ENCODE peak calls at places on chromosomes 3 and 15, in seven cellular contexts. E, R, M, Q, S, B and T are unnamed samples.

GRCh38 chr15:29087521-29088285 is 181.9 kb downstream of the NSMCE3 start:
- DNase-seq in E (no peak), R (no peak), M (no peak), Q (no peak), S (no peak), B (no peak), T (no peak)

GRCh38 chr3:43923101-43923979 is 232.6 kb downstream of the ABHD5 start:
- DNase-seq in E (no peak), R (no peak), M (no peak), Q (no peak), S (no peak), B (no peak), T (no peak)

GRCh38 chr15:60358935-60359672 is 38.7 kb downstream of the ANXA2 start:
- DNase-seq in E (no peak), R (no peak), M (no peak), Q (no peak), S (no peak), B (no peak), T (no peak)

GRCh38 chr3:4999626-5000184 is 20.5 kb downstream of the BHLHE40 start:
- DNase-seq in E (no peak), R (no peak), M (no peak), Q (no peak), S (no peak), B (peak), T (no peak)

GRCh38 chr3:177193706-177194268 is 3.5 kb downstream of the TBL1XR1 start:
- DNase-seq in E (no peak), R (no peak), M (no peak), Q (no peak), S (no peak), B (no peak), T (no peak)

GRCh38 chr15:40949756-40950207 is 3.5 kb upstream of the CHAC1 start:
- DNase-seq in E (no peak), R (no peak), M (no peak), Q (no peak), S (no peak), B (no peak), T (no peak)

GRCh38 chr15:25787855-25788521 is 75.1 kb downstream of the ATP10A start:
- DNase-seq in E (no peak), R (no peak), M (no peak), Q (no peak), S (no peak), B (peak), T (no peak)

GRCh38 chr3:44114142-44114541 is 127.5 kb upstream of the TOPAZ1 start:
- DNase-seq in E (peak), R (no peak), M (no peak), Q (peak), S (no peak), B (peak), T (no peak)

GRCh38 chr3:123480428-123480827 is 31.5 kb upstream of the ADCY5 start:
- DNase-seq in E (no peak), R (no peak), M (no peak), Q (no peak), S (no peak), B (no peak), T (no peak)

GRCh38 chr3:156509209-156510174 is 45.4 kb downstream of the SSR3 start:
- DNase-seq in E (no peak), R (no peak), M (peak), Q (no peak), S (no peak), B (peak), T (peak)

GRCh38 chr15:81163961-81164800 is 30.1 kb downstream of the CFAP161 start:
- DNase-seq in E (no peak), R (peak), M (no peak), Q (no peak), S (no peak), B (no peak), T (no peak)

GRCh38 chr3:122313261-122313660 is 11.8 kb upstream of the CSTA start:
- DNase-seq in E (no peak), R (no peak), M (no peak), Q (no peak), S (no peak), B (no peak), T (no peak)

GRCh38 chr15:91515188-91515754 is 338.2 kb upstream of the SLCO3A1 start:
- DNase-seq in E (no peak), R (peak), M (no peak), Q (no peak), S (peak), B (no peak), T (no peak)

GRCh38 chr3:154243353-154243752 is 80.9 kb downstream of the DHX36 start:
- DNase-seq in E (no peak), R (no peak), M (no peak), Q (no peak), S (no peak), B (no peak), T (no peak)

GRCh38 chr15:39852237-39852636 is 67.8 kb downstream of the GPR176 start:
- DNase-seq in E (no peak), R (no peak), M (no peak), Q (no peak), S (peak), B (no peak), T (no peak)

GRCh38 chr15:101162701-101163483 is 89.0 kb downstream of the CHSY1 start:
- DNase-seq in E (no peak), R (no peak), M (no peak), Q (no peak), S (no peak), B (no peak), T (peak)

GRCh38 chr3:195771651-195772300 is 40.0 kb downstream of the MUC4 start:
- DNase-seq in E (no peak), R (no peak), M (no peak), Q (no peak), S (no peak), B (no peak), T (no peak)

GRCh38 chr3:50297896-50298725 is 1.1 kb downstream of the HYAL3 start:
- DNase-seq in E (no peak), R (no peak), M (no peak), Q (no peak), S (no peak), B (no peak), T (no peak)

GRCh38 chr3:194871143-194871863 is 185.6 kb downstream of the FAM43A start:
- DNase-seq in E (no peak), R (peak), M (no peak), Q (no peak), S (peak), B (peak), T (no peak)

GRCh38 chr3:127840671-127841070 is 18.4 kb upstream of the MGLL start:
- DNase-seq in E (no peak), R (no peak), M (no peak), Q (no peak), S (no peak), B (no peak), T (no peak)

GRCh38 chr3:16151109-16151508 is 23.4 kb upstream of the GALNT15 start:
- DNase-seq in E (no peak), R (peak), M (no peak), Q (no peak), S (peak), B (no peak), T (no peak)

GRCh38 chr3:120173056-120173675 is 78.9 kb upstream of the GSK3B start:
- DNase-seq in E (no peak), R (no peak), M (no peak), Q (no peak), S (no peak), B (no peak), T (no peak)

GRCh38 chr3:138230525-138230924 is 43.4 kb downstream of the ARMC8 start:
- DNase-seq in E (no peak), R (peak), M (no peak), Q (no peak), S (no peak), B (no peak), T (no peak)

GRCh38 chr3:14413381-14414071 is 11.1 kb downstream of the SLC6A6 start:
- DNase-seq in E (no peak), R (no peak), M (no peak), Q (no peak), S (no peak), B (no peak), T (no peak)

GRCh38 chr3:134685881-134686802 is 35.3 kb upstream of the KY start:
- DNase-seq in E (no peak), R (peak), M (no peak), Q (no peak), S (peak), B (no peak), T (no peak)

GRCh38 chr15:99092554-99093172 is 12.2 kb upstream of the SYNM start:
- DNase-seq in E (no peak), R (no peak), M (no peak), Q (no peak), S (no peak), B (no peak), T (no peak)

GRCh38 chr3:42263354-42264346 is 2.3 kb downstream of the CCK start:
- DNase-seq in E (no peak), R (no peak), M (no peak), Q (no peak), S (no peak), B (no peak), T (no peak)

GRCh38 chr3:68176600-68176999 is 522.2 kb upstream of the SUCLG2 start:
- DNase-seq in E (no peak), R (no peak), M (no peak), Q (no peak), S (no peak), B (no peak), T (no peak)

GRCh38 chr3:175091426-175092114 is 232.4 kb downstream of the NAALADL2 start:
- DNase-seq in E (no peak), R (no peak), M (no peak), Q (no peak), S (no peak), B (no peak), T (no peak)

GRCh38 chr3:54857343-54857742 is 70.5 kb downstream of the LRTM1 start:
- DNase-seq in E (no peak), R (no peak), M (no peak), Q (no peak), S (no peak), B (peak), T (no peak)

GRCh38 chr3:53809764-53810400 is 36.3 kb downstream of the CHDH start:
- DNase-seq in E (no peak), R (no peak), M (no peak), Q (no peak), S (no peak), B (no peak), T (no peak)

GRCh38 chr15:66851226-66852063 is 149.4 kb downstream of the SMAD6 start:
- DNase-seq in E (peak), R (no peak), M (peak), Q (peak), S (peak), B (peak), T (no peak)

GRCh38 chr3:141426404-141427034 is 58.2 kb downstream of the ZBTB38 start:
- DNase-seq in E (no peak), R (no peak), M (no peak), Q (no peak), S (no peak), B (no peak), T (peak)

GRCh38 chr3:27802425-27802824 is 80.3 kb upstream of the EOMES start:
- DNase-seq in E (no peak), R (no peak), M (no peak), Q (no peak), S (no peak), B (no peak), T (no peak)

GRCh38 chr15:79221696-79222095 is 60.8 kb upstream of the ANKRD34C start:
- DNase-seq in E (no peak), R (no peak), M (no peak), Q (no peak), S (no peak), B (no peak), T (no peak)

GRCh38 chr3:195172896-195173295 is 98.1 kb downstream of the XXYLT1 start:
- DNase-seq in E (no peak), R (no peak), M (no peak), Q (no peak), S (no peak), B (no peak), T (no peak)

GRCh38 chr3:177781686-177782161 is 584.4 kb upstream of the TBL1XR1 start:
- DNase-seq in E (no peak), R (no peak), M (no peak), Q (no peak), S (peak), B (no peak), T (no peak)

GRCh38 chr3:187927565-187927964 is 182.3 kb upstream of the BCL6 start:
- DNase-seq in E (no peak), R (no peak), M (no peak), Q (no peak), S (no peak), B (no peak), T (no peak)